ENCODE peak calls at places on chromosomes 6 and 20, in four cellular contexts. X is non-pigmented ciliary epithelial cell, E is GOT3, K is kidney glomerular epithelial cell. Y is an unnamed sample.

GRCh38 chr6:68976260-68976659 is 341.2 kb downstream of the ADGRB3 start:
- DNase-seq in X (no peak), E (no peak), K (no peak), Y (no peak)

GRCh38 chr20:25750765-25751696 is 54.4 kb upstream of the ZNF337 start:
- DNase-seq in X (no peak), E (no peak), K (peak; percentile 25), Y (no peak)

GRCh38 chr6:158812611-158813010 is 6.6 kb downstream of the EZR start:
- DNase-seq in X (no peak), E (no peak), K (no peak), Y (no peak)

GRCh38 chr6:74557236-74557635 is 648.6 kb downstream of the COL12A1 start:
- DNase-seq in X (no peak), E (no peak), K (no peak), Y (no peak)

GRCh38 chr6:2957696-2958330 is 13.6 kb downstream of the SERPINB6 start:
- DNase-seq in X (no peak), E (no peak), K (no peak), Y (no peak)

GRCh38 chr6:53336070-53336469 is 12.7 kb downstream of the ELOVL5 start:
- DNase-seq in X (no peak), E (no peak), K (no peak), Y (no peak)

GRCh38 chr6:147974376-147974775 is 368.3 kb upstream of the SASH1 start:
- DNase-seq in X (peak; percentile 63), E (no peak), K (peak; percentile 22), Y (peak; percentile 18)

GRCh38 chr6:143536866-143537691 is 25.6 kb upstream of the FUCA2 start:
- DNase-seq in X (no peak), E (no peak), K (peak; percentile 24), Y (no peak)

GRCh38 chr6:101445527-101445926 is 52.0 kb downstream of the GRIK2 start:
- DNase-seq in X (no peak), E (no peak), K (no peak), Y (no peak)

GRCh38 chr20:62887860-62888239 is 26.2 kb upstream of the TCFL5 start:
- DNase-seq in X (no peak), E (no peak), K (no peak), Y (no peak)

GRCh38 chr20:19254086-19254821 is 41.8 kb downstream of the SLC24A3 start:
- DNase-seq in X (no peak), E (no peak), K (no peak), Y (peak; percentile 12)